ENCODE peak calls at places on chromosome 22, in five cellular contexts. C, X, S, P and G are unnamed samples.

GRCh38 chr22:45009881-45010531 is at the start of gene PHF21B:
- DNase-seq in P (no peak), S (peak), C (peak), X (peak), G (peak)

GRCh38 chr22:22884888-22885840 is 2.5 kb upstream of the IGLL5 start:
- DNase-seq in S (peak), X (no peak), P (no peak), C (no peak), G (no peak)

GRCh38 chr22:43654271-43654670 is 157.8 kb downstream of the EFCAB6 start:
- DNase-seq in P (no peak), X (no peak), C (no peak), S (no peak), G (no peak)

GRCh38 chr22:40533712-40534378 is 102.7 kb downstream of the MRTFA start:
- DNase-seq in S (peak), C (peak), P (peak), X (peak), G (no peak)

GRCh38 chr22:33909075-33909458 is 11.2 kb downstream of the LARGE1 start:
- DNase-seq in S (no peak), C (peak), P (no peak), X (peak), G (no peak)

GRCh38 chr22:44473580-44473979 is 24.5 kb downstream of the RTL6 start:
- DNase-seq in P (no peak), X (no peak), S (no peak), C (no peak), G (no peak)

GRCh38 chr22:32518848-32519247 is 44.2 kb downstream of the FBXO7 start:
- DNase-seq in C (peak), X (no peak), P (no peak), S (peak), G (no peak)

GRCh38 chr22:38295863-38296262 is 21.4 kb downstream of the CSNK1E start:
- DNase-seq in X (no peak), C (no peak), P (no peak), S (no peak), G (no peak)

GRCh38 chr22:46710842-46711241 is 27.2 kb downstream of the CERK start:
- DNase-seq in P (no peak), S (no peak), C (no peak), X (no peak), G (no peak)

GRCh38 chr22:44990328-44990727 is 19.5 kb downstream of the PHF21B start:
- DNase-seq in P (no peak), S (no peak), X (no peak), C (no peak), G (no peak)

GRCh38 chr22:45007946-45008852 is 1.6 kb downstream of the PHF21B start:
- DNase-seq in C (peak), S (peak), X (no peak), P (no peak), G (peak)

GRCh38 chr22:31897842-31898241 is 46.5 kb upstream of the YWHAH start:
- DNase-seq in S (no peak), P (no peak), C (no peak), X (peak), G (no peak)

GRCh38 chr22:33438273-33438672 is 380.1 kb upstream of the SYN3 start:
- DNase-seq in S (no peak), P (no peak), C (peak), X (peak), G (no peak)

GRCh38 chr22:21646608-21647590 is 4.8 kb downstream of the SDF2L1 start:
- DNase-seq in P (peak), S (peak), X (peak), C (peak), G (peak)

GRCh38 chr22:36163497-36163896 is 2.9 kb upstream of the APOL3 start:
- DNase-seq in S (no peak), P (no peak), X (no peak), C (no peak), G (no peak)

GRCh38 chr22:19754701-19755144 is 5.9 kb upstream of the TBX1 start:
- DNase-seq in S (no peak), X (no peak), P (no peak), C (no peak), G (no peak)

GRCh38 chr22:17476838-17477237 is 86.5 kb upstream of the SLC25A18 start:
- DNase-seq in P (no peak), X (no peak), S (no peak), C (no peak), G (no peak)

GRCh38 chr22:43745783-43746356 is 66.2 kb downstream of the EFCAB6 start:
- DNase-seq in C (no peak), S (no peak), X (no peak), P (no peak), G (no peak)

GRCh38 chr22:36075724-36076123 is 47.1 kb upstream of the RBFOX2 start:
- DNase-seq in S (no peak), X (no peak), P (no peak), C (no peak), G (no peak)

GRCh38 chr22:39917776-39918493 is 17.1 kb downstream of the GRAP2 start:
- DNase-seq in S (no peak), P (no peak), X (no peak), C (no peak), G (peak)

GRCh38 chr22:49433717-49434611 is 393.7 kb downstream of the BRD1 start:
- DNase-seq in X (no peak), P (no peak), C (peak), S (no peak), G (peak)

GRCh38 chr22:24601217-24602104 is 1.5 kb upstream of the GGT1 start:
- DNase-seq in P (no peak), S (no peak), X (no peak), C (peak), G (peak)
- TF ChIP-seq RCOR1 in P (no peak), S (no peak), X (no peak), C (no peak), G (no peak)

GRCh38 chr22:42399315-42400271 is 32.6 kb downstream of the NFAM1 start:
- DNase-seq in S (peak), X (no peak), P (no peak), C (no peak), G (peak)
- TF ChIP-seq RCOR1 in S (no peak), X (no peak), P (no peak), C (no peak), G (no peak)

GRCh38 chr22:50657925-50658324 is 14.7 kb upstream of the SHANK3 start:
- DNase-seq in S (no peak), X (peak), C (no peak), P (no peak), G (peak)

GRCh38 chr22:50660306-50660705 is 12.3 kb upstream of the SHANK3 start:
- DNase-seq in S (no peak), X (no peak), P (no peak), C (no peak), G (no peak)

GRCh38 chr22:50656122-50657070 is 16.2 kb upstream of the SHANK3 start:
- DNase-seq in P (no peak), S (no peak), C (peak), X (peak), G (peak)
- TF ChIP-seq RCOR1 in P (no peak), S (no peak), C (no peak), X (no peak), G (no peak)

GRCh38 chr22:25174888-25175411 is 24.7 kb upstream of the CRYBB3 start:
- DNase-seq in C (no peak), X (no peak), P (no peak), S (no peak), G (no peak)

GRCh38 chr22:25177895-25178294 is 21.8 kb upstream of the CRYBB3 start:
- DNase-seq in P (no peak), S (no peak), C (no peak), X (no peak), G (no peak)

GRCh38 chr22:25177226-25177625 is 22.4 kb upstream of the CRYBB3 start:
- DNase-seq in C (no peak), P (no peak), X (no peak), S (no peak), G (no peak)

GRCh38 chr22:25176799-25177198 is 22.9 kb upstream of the CRYBB3 start:
- DNase-seq in X (no peak), C (no peak), S (no peak), P (no peak), G (no peak)

DNA sequence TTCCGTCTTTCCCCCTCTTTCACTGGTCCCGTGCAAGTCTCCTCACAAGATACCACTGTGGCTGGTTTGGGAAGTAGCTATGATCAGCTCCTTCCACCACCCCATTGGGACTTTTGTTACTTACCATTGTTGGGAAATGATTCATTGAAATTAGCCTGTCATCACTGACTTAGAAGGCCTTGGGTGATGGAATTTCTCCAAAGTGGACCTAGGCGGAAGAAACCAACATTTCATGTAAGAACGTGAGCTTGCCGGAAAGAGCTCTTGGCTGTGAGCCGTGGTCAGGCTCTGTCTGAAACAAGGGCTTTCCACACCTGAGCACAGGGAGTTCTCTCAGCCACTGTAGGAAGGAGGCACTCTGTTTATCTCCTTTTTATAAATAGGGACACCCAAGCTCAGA is 23.5 kb upstream of the CRYBB3 start:
- DNase-seq in S (no peak), C (no peak), X (no peak), P (no peak), G (no peak)
- TF ChIP-seq RCOR1 in S (no peak), C (no peak), X (no peak), P (no peak), G (no peak)

GRCh38 chr22:37208401-37209139 is 3.7 kb downstream of the SSTR3 start:
- DNase-seq in C (no peak), S (no peak), P (no peak), X (no peak), G (peak)
- TF ChIP-seq RCOR1 in C (no peak), S (no peak), P (no peak), X (no peak), G (no peak)

DNA sequence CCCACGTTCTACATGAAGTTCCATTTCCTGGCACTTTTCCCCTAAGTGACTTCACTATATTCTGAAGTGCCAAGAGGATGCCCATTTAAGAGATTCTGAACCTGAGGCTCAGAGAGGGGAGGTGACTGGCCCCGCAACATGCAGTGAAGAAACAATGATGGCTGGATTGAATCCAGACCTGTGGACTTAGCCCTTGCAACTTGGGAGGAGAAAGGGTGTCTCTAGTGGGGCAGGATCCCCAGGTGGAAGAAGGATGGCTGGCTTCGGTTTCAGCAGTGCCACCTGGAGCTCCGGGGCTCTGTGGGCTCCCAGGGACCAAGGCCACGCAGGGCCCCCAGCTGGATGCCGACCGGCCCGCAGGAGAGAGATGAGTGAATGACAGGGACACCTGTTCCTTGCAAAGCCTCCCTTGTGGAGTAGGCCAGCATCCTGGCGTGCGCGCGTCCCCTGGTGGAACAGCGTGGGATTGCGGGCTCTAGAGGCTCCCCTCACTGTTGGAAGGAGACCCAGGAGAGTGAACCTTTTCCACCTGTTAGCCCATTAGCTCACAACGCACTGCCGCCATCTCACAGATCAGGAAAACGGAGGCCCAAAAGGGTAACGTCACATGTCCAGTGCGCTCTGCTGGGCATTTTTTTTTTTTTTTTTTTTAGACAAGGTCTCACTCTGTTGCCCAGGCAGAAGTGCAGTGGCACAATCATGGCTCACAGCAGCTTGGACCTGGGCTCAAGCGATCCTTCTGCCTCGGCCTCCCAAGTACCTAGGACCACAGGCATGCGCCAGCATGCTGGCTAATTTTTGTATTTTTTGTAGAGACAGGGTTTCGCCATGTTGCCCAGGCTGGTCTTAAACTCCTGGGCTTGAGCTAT is 104.7 kb downstream of the KIAA1671 start:
- DNase-seq in X (no peak), S (peak), P (no peak), C (peak), G (peak)
- TF ChIP-seq RCOR1 in X (no peak), S (no peak), P (no peak), C (no peak), G (no peak)

DNA sequence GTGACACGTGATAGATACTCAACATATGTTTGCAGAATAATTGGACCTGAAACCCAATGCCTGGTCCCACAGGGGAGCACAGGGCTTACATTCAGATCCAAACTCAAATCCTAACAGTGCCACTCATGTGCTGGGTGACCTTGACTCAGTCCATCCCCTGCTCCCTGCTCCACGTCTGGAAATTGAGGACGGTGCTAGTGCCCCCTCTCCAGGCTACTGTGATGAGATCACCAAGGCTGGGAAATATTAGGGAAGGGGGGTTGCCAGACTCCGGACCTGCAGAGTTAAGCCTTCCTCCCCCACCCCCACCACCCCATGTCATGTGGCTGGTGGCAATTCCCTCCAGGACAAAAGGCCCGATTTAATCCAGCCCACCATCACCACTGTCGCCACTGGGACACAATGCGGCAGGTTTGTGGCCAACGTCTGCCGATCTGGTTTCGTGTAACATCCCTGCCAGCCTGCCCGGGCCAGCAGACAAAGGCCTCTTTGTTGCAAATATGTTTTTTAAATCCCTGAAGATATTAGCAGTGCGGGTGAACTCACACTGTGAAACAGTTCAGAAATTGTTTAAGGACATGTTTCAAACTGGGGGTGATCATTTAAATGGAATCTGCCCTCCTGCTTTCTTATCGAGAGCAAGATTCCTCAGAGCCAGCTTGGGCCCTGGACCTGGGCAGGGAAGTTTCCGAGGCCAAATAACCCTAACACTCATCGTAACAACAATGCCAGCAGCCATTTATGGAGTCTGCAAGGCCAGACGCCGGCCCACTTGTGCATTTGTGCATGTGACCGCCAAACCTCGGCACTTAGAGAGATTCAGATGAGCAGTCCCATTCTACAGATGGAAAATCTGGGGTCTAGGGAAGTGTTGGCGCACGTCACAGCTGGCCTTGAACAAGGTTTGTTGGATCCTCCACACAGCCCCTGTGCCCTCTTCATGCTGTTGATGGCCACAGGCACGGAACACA is 19.6 kb upstream of the MN1 start:
- DNase-seq in X (no peak), S (no peak), C (no peak), P (no peak), G (peak)
- TF ChIP-seq RCOR1 in X (no peak), S (no peak), C (no peak), P (no peak), G (no peak)